ENCODE peak calls at places on chromosomes 7 and 10, in eight cellular contexts. One of them, this sample, is unnamed.

GRCh38 chr7:14389052-14389988 is 399.9 kb upstream of the ETV1 start:
- DNase-seq in Peyer's patch: no peak
- DNase-seq in uterus: no peak
- DNase-seq in body of pancreas: no peak
- DNase-seq in HCT116: no peak
- DNase-seq in transverse colon: no peak
- DNase-seq in lower leg skin: no peak
- DNase-seq in heart left ventricle: no peak
- DNase-seq in this sample: no peak

GRCh38 chr7:31958216-31958615 is 112.0 kb downstream of the PDE1C start:
- DNase-seq in Peyer's patch: no peak
- DNase-seq in body of pancreas: no peak
- DNase-seq in heart left ventricle: no peak
- DNase-seq in uterus: no peak
- DNase-seq in lower leg skin: no peak
- DNase-seq in HCT116: no peak
- DNase-seq in transverse colon: no peak
- DNase-seq in this sample: no peak

GRCh38 chr10:17115683-17116082 is 13.9 kb downstream of the CUBN start:
- DNase-seq in Peyer's patch: no peak
- DNase-seq in heart left ventricle: no peak
- DNase-seq in body of pancreas: no peak
- DNase-seq in uterus: no peak
- DNase-seq in transverse colon: no peak
- DNase-seq in HCT116: peak
- DNase-seq in lower leg skin: no peak
- DNase-seq in this sample: no peak

GRCh38 chr10:118832242-118832651 is 77.5 kb upstream of the CACUL1 start:
- DNase-seq in uterus: peak
- DNase-seq in body of pancreas: no peak
- DNase-seq in lower leg skin: peak
- DNase-seq in HCT116: no peak
- DNase-seq in transverse colon: peak
- DNase-seq in Peyer's patch: no peak
- DNase-seq in heart left ventricle: peak
- DNase-seq in this sample: peak

GRCh38 chr10:56537984-56538383 is 176.9 kb upstream of the ZWINT start:
- DNase-seq in lower leg skin: no peak
- DNase-seq in HCT116: no peak
- DNase-seq in body of pancreas: no peak
- DNase-seq in uterus: no peak
- DNase-seq in Peyer's patch: no peak
- DNase-seq in heart left ventricle: no peak
- DNase-seq in transverse colon: no peak
- DNase-seq in this sample: no peak

GRCh38 chr7:127588019-127588696 is at the start of gene ARF5:
- DNase-seq in body of pancreas: peak
- DNase-seq in Peyer's patch: peak
- DNase-seq in uterus: peak
- DNase-seq in lower leg skin: peak
- DNase-seq in heart left ventricle: peak
- DNase-seq in transverse colon: peak
- DNase-seq in HCT116: peak
- DNase-seq in this sample: peak

GRCh38 chr7:122638459-122638858 is 60.5 kb downstream of the RNF133 start:
- DNase-seq in uterus: no peak
- DNase-seq in body of pancreas: no peak
- DNase-seq in HCT116: no peak
- DNase-seq in lower leg skin: no peak
- DNase-seq in transverse colon: no peak
- DNase-seq in heart left ventricle: no peak
- DNase-seq in Peyer's patch: no peak
- DNase-seq in this sample: no peak

GRCh38 chr10:6200588-6201510 is 1.9 kb upstream of the PFKFB3 start:
- DNase-seq in transverse colon: peak
- DNase-seq in Peyer's patch: peak
- DNase-seq in lower leg skin: no peak
- DNase-seq in body of pancreas: peak
- DNase-seq in uterus: peak
- DNase-seq in heart left ventricle: no peak
- DNase-seq in HCT116: no peak
- DNase-seq in this sample: peak

DNA sequence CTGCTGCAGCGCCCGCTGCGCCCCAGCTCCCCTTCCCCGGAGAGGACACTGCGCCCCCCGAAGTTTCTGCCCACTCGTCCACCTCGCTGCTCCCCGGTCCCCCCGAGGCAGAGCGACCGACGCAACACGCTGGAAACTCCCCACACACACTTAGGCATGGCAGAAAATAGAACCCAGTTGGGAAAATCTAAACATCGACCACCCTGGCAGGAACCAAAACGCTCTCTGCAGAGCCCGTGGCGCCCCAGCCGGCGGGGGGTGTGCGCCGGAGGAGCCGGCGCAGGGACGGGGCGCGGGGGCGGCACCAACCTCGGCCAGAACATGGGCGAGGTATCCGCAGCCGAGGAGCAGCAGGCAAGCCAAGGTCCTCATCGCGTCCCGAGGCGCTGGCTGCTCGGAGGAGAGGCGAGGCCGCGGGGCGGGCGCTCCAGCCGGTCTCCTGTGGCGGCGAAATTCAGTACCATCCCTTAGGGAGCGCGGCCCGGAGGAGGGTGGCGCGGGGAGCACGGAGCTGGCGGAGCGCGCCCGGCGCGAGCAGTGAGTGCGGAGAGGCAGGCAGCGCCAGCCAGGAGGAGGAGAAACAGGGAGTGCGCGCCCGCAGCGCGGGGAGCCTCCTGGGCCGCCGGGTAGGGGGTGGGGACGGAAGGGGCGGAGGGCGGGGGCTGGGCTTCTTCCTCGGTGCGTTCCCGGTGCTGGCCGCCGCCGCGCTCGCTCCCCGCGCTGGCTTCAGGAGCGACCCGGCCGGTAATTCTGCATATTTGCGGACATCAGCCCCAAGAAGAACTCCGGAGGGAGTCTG is 817 bp downstream of the PDGFA start:
- DNase-seq in heart left ventricle: peak
- DNase-seq in transverse colon: peak
- DNase-seq in uterus: peak
- DNase-seq in body of pancreas: peak
- DNase-seq in Peyer's patch: peak
- DNase-seq in lower leg skin: peak
- DNase-seq in HCT116: no peak
- DNase-seq in this sample: peak
- TF ChIP-seq POLR2A in heart left ventricle: no peak
- TF ChIP-seq POLR2A in transverse colon: peak
- TF ChIP-seq POLR2A in uterus: peak
- TF ChIP-seq POLR2A in body of pancreas: peak
- TF ChIP-seq POLR2A in Peyer's patch: peak
- TF ChIP-seq POLR2A in lower leg skin: no peak
- TF ChIP-seq POLR2A in HCT116: no peak
- TF ChIP-seq POLR2A in this sample: peak

GRCh38 chr7:41438919-41439882 is 263.7 kb downstream of the INHBA start:
- DNase-seq in lower leg skin: no peak
- DNase-seq in heart left ventricle: no peak
- DNase-seq in uterus: no peak
- DNase-seq in HCT116: no peak
- DNase-seq in transverse colon: no peak
- DNase-seq in body of pancreas: no peak
- DNase-seq in Peyer's patch: no peak
- DNase-seq in this sample: no peak

GRCh38 chr7:41431671-41432070 is 271.2 kb downstream of the INHBA start:
- DNase-seq in body of pancreas: no peak
- DNase-seq in Peyer's patch: no peak
- DNase-seq in uterus: no peak
- DNase-seq in lower leg skin: no peak
- DNase-seq in HCT116: no peak
- DNase-seq in transverse colon: no peak
- DNase-seq in heart left ventricle: no peak
- DNase-seq in this sample: no peak

GRCh38 chr7:41436139-41436538 is 266.8 kb downstream of the INHBA start:
- DNase-seq in transverse colon: no peak
- DNase-seq in HCT116: no peak
- DNase-seq in body of pancreas: no peak
- DNase-seq in Peyer's patch: no peak
- DNase-seq in heart left ventricle: no peak
- DNase-seq in uterus: no peak
- DNase-seq in lower leg skin: no peak
- DNase-seq in this sample: no peak

DNA sequence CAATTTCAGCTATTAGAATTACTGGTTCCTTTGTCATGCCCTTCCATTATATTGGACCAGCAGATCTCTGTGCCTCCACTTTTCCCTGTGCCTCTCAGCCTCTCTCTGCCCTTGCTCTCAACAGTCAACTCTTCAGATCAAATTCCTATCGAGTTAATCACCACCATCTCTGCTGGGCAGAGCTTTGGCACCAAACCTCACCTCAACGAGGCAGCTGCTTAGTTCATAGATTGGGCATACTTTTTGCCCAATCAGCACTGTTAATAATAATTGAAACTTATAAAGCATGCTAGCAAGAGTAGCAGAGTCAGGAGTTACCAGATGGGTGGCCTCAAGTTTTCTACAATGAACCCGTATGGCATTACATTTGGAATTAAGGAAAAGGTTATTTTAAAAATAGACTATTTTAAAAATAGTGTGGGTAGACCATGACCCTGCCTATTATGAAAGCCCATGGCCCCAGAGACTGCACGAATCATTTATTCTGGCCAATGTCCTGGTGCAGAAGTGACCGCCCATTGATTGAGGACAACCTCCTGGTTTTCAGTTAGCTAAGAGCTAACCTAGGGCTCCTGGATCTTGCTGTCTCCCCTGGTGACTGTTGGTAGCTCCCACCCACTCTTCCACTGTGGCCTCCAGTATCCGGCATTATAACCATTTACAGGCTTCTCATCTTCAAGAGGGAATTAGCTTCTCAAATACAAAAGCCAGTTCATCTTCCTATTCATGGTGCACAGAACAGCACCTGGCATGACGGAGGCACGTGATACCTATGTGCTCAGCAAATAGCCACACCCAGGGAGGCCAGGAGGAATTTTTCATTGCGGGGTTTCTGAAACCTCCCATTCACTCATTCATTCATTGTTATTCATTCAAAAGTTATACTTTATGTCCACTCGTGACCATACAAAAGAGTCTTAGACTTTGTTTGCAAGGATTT is 265.4 kb downstream of the INHBA start:
- DNase-seq in uterus: no peak
- DNase-seq in heart left ventricle: no peak
- DNase-seq in Peyer's patch: no peak
- DNase-seq in transverse colon: no peak
- DNase-seq in lower leg skin: no peak
- DNase-seq in body of pancreas: no peak
- DNase-seq in HCT116: peak
- DNase-seq in this sample: no peak
- TF ChIP-seq POLR2A in uterus: no peak
- TF ChIP-seq POLR2A in heart left ventricle: no peak
- TF ChIP-seq POLR2A in Peyer's patch: no peak
- TF ChIP-seq POLR2A in transverse colon: no peak
- TF ChIP-seq POLR2A in lower leg skin: no peak
- TF ChIP-seq POLR2A in body of pancreas: no peak
- TF ChIP-seq POLR2A in HCT116: no peak
- TF ChIP-seq POLR2A in this sample: no peak

GRCh38 chr7:118153551-118154177 is 30.3 kb upstream of the LSM8 start:
- DNase-seq in HCT116: peak
- DNase-seq in Peyer's patch: no peak
- DNase-seq in heart left ventricle: no peak
- DNase-seq in body of pancreas: peak
- DNase-seq in lower leg skin: peak
- DNase-seq in transverse colon: peak
- DNase-seq in uterus: no peak
- DNase-seq in this sample: no peak
- TF ChIP-seq POLR2A in HCT116: no peak
- TF ChIP-seq POLR2A in Peyer's patch: no peak
- TF ChIP-seq POLR2A in heart left ventricle: no peak
- TF ChIP-seq POLR2A in body of pancreas: no peak
- TF ChIP-seq POLR2A in lower leg skin: no peak
- TF ChIP-seq POLR2A in transverse colon: no peak
- TF ChIP-seq POLR2A in uterus: no peak
- TF ChIP-seq POLR2A in this sample: no peak

GRCh38 chr10:72297281-72297967 is 23.7 kb downstream of the DDIT4 start:
- DNase-seq in body of pancreas: peak
- DNase-seq in heart left ventricle: peak
- DNase-seq in transverse colon: peak
- DNase-seq in lower leg skin: peak
- DNase-seq in uterus: peak
- DNase-seq in HCT116: no peak
- DNase-seq in Peyer's patch: peak
- DNase-seq in this sample: peak
- TF ChIP-seq POLR2A in body of pancreas: no peak
- TF ChIP-seq POLR2A in heart left ventricle: no peak
- TF ChIP-seq POLR2A in transverse colon: no peak
- TF ChIP-seq POLR2A in lower leg skin: no peak
- TF ChIP-seq POLR2A in uterus: no peak
- TF ChIP-seq POLR2A in HCT116: no peak
- TF ChIP-seq POLR2A in Peyer's patch: peak
- TF ChIP-seq POLR2A in this sample: no peak

DNA sequence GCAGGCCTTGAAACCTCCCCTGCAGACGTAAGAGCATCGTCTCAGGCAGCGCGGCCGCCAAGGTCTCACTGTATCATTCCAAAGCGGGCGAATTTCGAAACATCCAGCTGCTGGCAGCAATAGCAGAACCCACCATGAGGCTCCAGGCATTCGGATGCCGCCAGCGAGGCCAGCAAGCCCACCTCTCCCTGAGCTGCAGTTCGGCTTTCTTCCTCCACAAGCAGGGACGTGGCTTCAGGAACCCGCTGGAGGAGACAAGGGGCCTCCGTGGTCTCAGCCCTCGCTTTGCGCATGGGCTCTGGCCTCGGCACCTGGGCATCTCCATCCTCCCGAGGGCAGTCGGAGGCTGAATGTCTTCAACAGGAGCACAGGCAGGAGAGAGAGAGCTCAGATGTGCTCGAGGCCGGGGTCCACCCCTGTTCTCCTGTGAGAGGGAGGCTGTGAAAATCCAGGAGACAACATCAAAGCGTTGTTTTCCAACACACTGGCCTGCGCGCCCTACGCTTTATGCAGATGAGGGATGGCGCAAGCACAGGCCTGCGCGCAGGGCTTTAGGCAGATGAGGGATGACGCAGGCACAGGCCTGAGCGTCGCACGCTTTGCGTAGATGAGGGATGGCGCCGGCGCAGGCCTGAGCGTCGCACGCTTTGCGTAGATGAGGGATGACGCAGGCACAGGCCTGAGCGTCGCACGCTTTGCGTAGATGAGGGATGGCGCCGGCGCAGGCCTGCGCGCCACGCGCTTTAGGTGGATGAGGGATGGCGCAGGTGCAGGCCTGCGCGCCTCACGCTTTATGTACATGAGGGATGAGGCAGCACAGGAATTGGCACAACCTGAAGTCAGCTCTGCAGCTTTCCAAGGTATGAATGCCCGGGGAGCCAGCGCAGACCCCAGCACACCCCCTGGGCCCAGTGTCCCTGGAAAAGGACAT is 103.2 kb downstream of the WDR37 start:
- DNase-seq in Peyer's patch: no peak
- DNase-seq in uterus: no peak
- DNase-seq in lower leg skin: no peak
- DNase-seq in body of pancreas: no peak
- DNase-seq in HCT116: no peak
- DNase-seq in transverse colon: no peak
- DNase-seq in heart left ventricle: peak
- DNase-seq in this sample: no peak
- TF ChIP-seq POLR2A in Peyer's patch: no peak
- TF ChIP-seq POLR2A in uterus: no peak
- TF ChIP-seq POLR2A in lower leg skin: no peak
- TF ChIP-seq POLR2A in body of pancreas: no peak
- TF ChIP-seq POLR2A in HCT116: no peak
- TF ChIP-seq POLR2A in transverse colon: no peak
- TF ChIP-seq POLR2A in heart left ventricle: no peak
- TF ChIP-seq POLR2A in this sample: no peak